ENCODE peak calls at places on chromosome X, in four cellular contexts. R, T, S and X are unnamed samples.

GRCh38 chrX:120690941-120691340 is 61.1 kb upstream of the C1GALT1C1 start:
- DNase-seq in R (no peak), T (no peak), S (no peak), X (no peak)

GRCh38 chrX:86078650-86079049 is 31.3 kb upstream of the CHM start:
- DNase-seq in T (no peak), R (no peak), S (no peak), X (no peak)

GRCh38 chrX:151227637-151228036 is 51.3 kb downstream of the GPR50 start:
- DNase-seq in T (no peak), R (peak; percentile 33), S (no peak), X (no peak)

GRCh38 chrX:29634516-29634915 is 580.8 kb upstream of the MAGEB2 start:
- DNase-seq in S (no peak), R (no peak), T (no peak), X (no peak)

GRCh38 chrX:39152106-39152649 is 350.9 kb downstream of the MID1IP1 start:
- DNase-seq in R (peak; percentile 67), T (no peak), S (no peak), X (no peak)

GRCh38 chrX:14936561-14936960 is 63.3 kb downstream of the MOSPD2 start:
- DNase-seq in S (no peak), R (no peak), T (no peak), X (no peak)

GRCh38 chrX:13360146-13360545 is 40.3 kb upstream of the ATXN3L start:
- DNase-seq in R (no peak), S (no peak), T (no peak), X (no peak)

GRCh38 chrX:13015536-13016236 is 28.7 kb downstream of the FAM9C start:
- DNase-seq in R (no peak), S (no peak), T (no peak), X (no peak)

GRCh38 chrX:148995661-148996060 is 495.2 kb downstream of the AFF2 start:
- DNase-seq in R (no peak), S (no peak), T (no peak), X (no peak)

GRCh38 chrX:109795682-109796081 is 62.6 kb upstream of the ACSL4 start:
- DNase-seq in S (no peak), R (no peak), T (no peak), X (no peak)

GRCh38 chrX:48971325-48972213 is at the start of gene KCND1:
- DNase-seq in R (peak; percentile 59), T (no peak), S (no peak), X (no peak)

GRCh38 chrX:49067285-49068120 is 6.3 kb downstream of the PRAF2 start:
- DNase-seq in S (no peak), T (no peak), R (no peak), X (no peak)

GRCh38 chrX:51803833-51804232 is 60.6 kb downstream of the GSPT2 start:
- DNase-seq in S (no peak), T (no peak), R (no peak), X (no peak)

GRCh38 chrX:31847773-31848172 is 775.9 kb upstream of the FTHL17 start:
- DNase-seq in S (no peak), T (no peak), R (no peak), X (no peak)

GRCh38 chrX:130105226-130105625 is 5.1 kb downstream of the ELF4 start:
- DNase-seq in T (no peak), S (no peak), R (no peak), X (no peak)

GRCh38 chrX:74458738-74459137 is 37.4 kb downstream of the SLC16A2 start:
- DNase-seq in T (no peak), S (no peak), R (no peak), X (no peak)

DNA sequence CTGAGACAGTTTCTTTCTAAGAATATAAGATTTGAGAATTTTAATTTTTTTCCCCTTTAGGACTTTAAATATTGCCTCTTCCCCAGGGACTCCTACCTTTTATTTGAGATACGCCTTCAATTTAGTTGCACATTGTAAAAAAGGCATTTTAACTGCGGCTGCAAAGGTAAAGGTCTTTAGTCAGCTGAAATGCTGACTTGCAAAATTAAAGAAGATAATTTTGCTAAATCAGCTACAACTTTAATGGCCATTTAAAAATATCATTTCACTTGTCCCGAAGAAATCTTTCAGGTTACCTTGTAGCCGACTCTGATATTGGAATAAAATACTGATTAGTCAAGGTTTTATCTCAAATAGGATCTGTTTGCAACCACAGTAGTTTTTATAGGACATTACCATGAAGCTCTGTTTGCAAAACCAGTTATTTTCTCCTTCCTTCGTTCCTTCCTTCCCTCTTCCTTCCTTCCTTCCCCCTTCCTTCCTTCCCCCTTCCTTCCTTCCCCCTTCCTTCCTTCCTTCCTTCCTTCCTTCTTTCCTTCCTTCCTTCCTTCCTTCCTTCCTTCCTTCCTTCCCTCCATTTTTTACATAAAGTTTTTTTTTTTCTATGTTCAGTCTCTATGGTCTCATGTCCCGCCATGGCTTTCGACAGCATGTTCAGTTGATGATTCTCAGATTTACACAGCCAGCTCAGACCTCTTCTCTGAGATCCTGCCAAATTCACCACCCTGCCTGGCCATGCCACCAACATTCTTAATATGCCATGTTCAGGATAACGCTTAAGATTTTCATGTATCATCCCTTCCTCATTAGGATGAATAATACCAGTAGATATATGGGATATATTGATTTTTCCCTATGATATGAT is 405.4 kb upstream of the PRKX start:
- DNase-seq in T (no peak), R (no peak), S (no peak), X (no peak)
- H3K4me3 ChIP-seq in T (no peak overlapping the region), R (no peak overlapping the region), S (no peak overlapping the region), X (no peak overlapping the region)

DNA sequence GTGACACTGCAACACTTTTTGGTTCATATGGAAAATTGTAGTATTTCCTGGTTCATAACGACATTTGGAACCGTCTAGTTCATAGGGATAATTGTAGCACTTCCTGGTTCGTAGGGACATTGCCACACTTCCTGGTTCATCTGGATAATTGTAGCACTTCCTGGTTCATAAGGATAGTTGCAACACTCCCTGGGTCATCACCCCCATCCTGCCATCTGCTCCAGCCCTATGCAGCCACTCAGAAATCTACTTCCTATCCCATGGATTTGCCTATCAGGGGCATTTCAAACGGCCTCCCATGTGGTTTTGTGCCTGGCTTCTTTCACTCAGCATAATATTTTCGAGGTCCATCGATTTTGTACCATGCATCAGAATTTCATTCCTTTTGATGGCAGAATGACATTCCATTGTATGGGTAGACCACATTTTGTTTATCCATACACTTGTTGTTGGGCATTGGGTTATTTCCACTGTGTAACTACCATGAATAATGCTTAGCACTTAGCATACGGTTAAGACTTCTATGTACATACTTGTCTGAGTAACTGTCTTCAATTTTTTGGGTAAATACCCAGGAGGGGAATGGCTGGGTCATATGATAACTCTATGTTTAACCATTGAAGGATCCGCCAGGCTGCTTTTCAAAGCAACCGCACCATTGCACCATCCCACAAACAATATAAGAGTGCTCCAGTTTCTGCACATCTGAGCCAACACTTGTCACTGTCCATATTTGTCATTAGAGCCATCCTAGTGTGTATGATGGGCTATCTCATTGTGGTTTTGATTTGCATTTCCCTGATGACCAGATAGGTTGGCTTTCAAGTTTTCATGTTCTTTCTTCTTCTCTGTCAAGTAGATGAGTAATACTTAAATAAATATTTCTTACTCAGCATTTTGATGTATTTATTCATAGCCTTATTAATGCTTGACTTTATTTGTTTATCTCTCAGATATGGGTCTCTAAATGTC is 58.3 kb upstream of the CD99 start:
- DNase-seq in T (no peak), S (no peak), R (no peak), X (no peak)
- H3K27ac ChIP-seq in T (no peak overlapping the region), S (no peak overlapping the region), R (no peak overlapping the region), X (no peak overlapping the region)

GRCh38 chrX:11146411-11146810 is 35.3 kb downstream of the HCCS start:
- DNase-seq in R (no peak), T (no peak), S (no peak), X (no peak)
- H3K4me3 ChIP-seq in R (no peak overlapping the region), T (no peak overlapping the region), S (no peak overlapping the region), X (no peak overlapping the region)

DNA sequence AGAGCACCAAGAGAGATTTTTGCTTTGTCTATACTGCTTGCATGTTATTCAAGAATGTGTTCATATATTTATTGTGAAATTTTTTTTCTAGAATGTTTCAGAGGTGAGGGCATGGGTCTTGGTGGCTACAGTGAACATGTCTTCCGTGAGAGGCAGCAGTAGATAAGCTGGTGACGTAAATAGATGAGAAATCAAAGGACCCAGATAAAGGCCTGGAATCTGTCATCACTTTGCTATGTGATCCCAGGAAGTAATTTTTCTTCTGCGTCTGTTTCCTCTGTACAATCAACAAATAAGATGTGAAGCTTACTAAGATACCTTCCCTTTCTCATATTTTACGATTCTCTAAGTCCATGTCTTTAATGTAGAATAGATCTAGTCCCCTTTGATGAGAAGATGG is 129.1 kb downstream of the COL4A6 start:
- DNase-seq in S (no peak), R (no peak), T (no peak), X (no peak)
- H3K27ac ChIP-seq in S (no peak overlapping the region), R (no peak overlapping the region), T (no peak overlapping the region), X (no peak overlapping the region)

GRCh38 chrX:24110049-24110448 is 39.5 kb upstream of the ZFX start:
- DNase-seq in R (no peak), T (no peak), S (no peak), X (no peak)

GRCh38 chrX:24117288-24117687 is 32.2 kb upstream of the ZFX start:
- DNase-seq in R (no peak), S (peak; percentile 10), T (no peak), X (no peak)

DNA sequence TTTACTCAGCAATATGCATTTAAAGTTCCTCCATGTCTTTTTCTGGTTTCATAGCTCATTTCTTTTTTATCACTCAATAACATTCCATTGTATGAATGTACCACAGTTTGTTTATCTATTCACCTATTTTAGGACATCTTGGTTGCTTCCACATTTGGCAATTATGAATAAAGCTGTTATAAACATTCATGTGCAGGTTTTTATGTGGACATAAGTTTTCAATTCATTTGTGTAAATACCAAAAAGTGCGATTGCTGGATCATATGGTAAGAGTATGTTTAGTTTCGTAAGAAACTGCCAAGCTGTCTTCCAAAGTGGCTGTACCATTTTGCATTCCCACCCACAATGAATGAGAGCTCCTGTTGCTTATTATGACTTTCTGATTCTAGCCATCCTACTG is 36.4 kb upstream of the ZFX start:
- DNase-seq in R (no peak), T (no peak), S (no peak), X (no peak)
- H3K4me3 ChIP-seq in R (no peak overlapping the region), T (no peak overlapping the region), S (no peak overlapping the region), X (no peak overlapping the region)